ENCODE peak calls at places on chromosomes 4 and X, in nine cellular contexts. One of them, this sample, is unnamed.

GRCh38 chr4:130563185-130563890 is 1467.4 kb downstream of the C4orf33 start:
- DNase-seq in AG04449: no peak
- DNase-seq in GM12865: no peak
- DNase-seq in tibial artery: peak
- DNase-seq in IMR-90: peak
- DNase-seq in sigmoid colon: peak
- DNase-seq in mammary epithelial cell: peak
- DNase-seq in mucosa of descending colon: peak
- DNase-seq in uterus: no peak
- DNase-seq in this sample: no peak

GRCh38 chr4:123055943-123056342 is 133.5 kb upstream of the NUDT6 start:
- DNase-seq in tibial artery: no peak
- DNase-seq in uterus: no peak
- DNase-seq in IMR-90: peak
- DNase-seq in GM12865: no peak
- DNase-seq in AG04449: no peak
- DNase-seq in sigmoid colon: no peak
- DNase-seq in mucosa of descending colon: no peak
- DNase-seq in mammary epithelial cell: peak
- DNase-seq in this sample: no peak

GRCh38 chrX:21943460-21944135 is 3.1 kb downstream of the SMS start:
- DNase-seq in GM12865: no peak
- DNase-seq in IMR-90: peak
- DNase-seq in mammary epithelial cell: peak
- DNase-seq in mucosa of descending colon: no peak
- DNase-seq in sigmoid colon: no peak
- DNase-seq in tibial artery: no peak
- DNase-seq in uterus: no peak
- DNase-seq in AG04449: peak
- DNase-seq in this sample: peak

GRCh38 chrX:119757979-119758681 is at the start of gene SOWAHD:
- DNase-seq in tibial artery: peak
- DNase-seq in mammary epithelial cell: peak
- DNase-seq in uterus: no peak
- DNase-seq in GM12865: peak
- DNase-seq in IMR-90: no peak
- DNase-seq in AG04449: no peak
- DNase-seq in sigmoid colon: peak
- DNase-seq in mucosa of descending colon: peak
- DNase-seq in this sample: no peak

GRCh38 chrX:38859602-38860001 is 58.3 kb downstream of the MID1IP1 start:
- DNase-seq in mucosa of descending colon: no peak
- DNase-seq in uterus: no peak
- DNase-seq in GM12865: no peak
- DNase-seq in sigmoid colon: no peak
- DNase-seq in AG04449: no peak
- DNase-seq in IMR-90: peak
- DNase-seq in mammary epithelial cell: peak
- DNase-seq in tibial artery: no peak
- DNase-seq in this sample: peak

GRCh38 chrX:149962859-149963757 is 24.8 kb upstream of the EOLA2 start:
- DNase-seq in IMR-90: peak
- DNase-seq in GM12865: peak
- DNase-seq in tibial artery: peak
- DNase-seq in AG04449: no peak
- DNase-seq in mucosa of descending colon: peak
- DNase-seq in uterus: peak
- DNase-seq in mammary epithelial cell: peak
- DNase-seq in sigmoid colon: no peak
- DNase-seq in this sample: peak

GRCh38 chr4:41857225-41857624 is 78.0 kb upstream of the TMEM33 start:
- DNase-seq in AG04449: no peak
- DNase-seq in sigmoid colon: no peak
- DNase-seq in tibial artery: no peak
- DNase-seq in GM12865: no peak
- DNase-seq in mammary epithelial cell: no peak
- DNase-seq in IMR-90: no peak
- DNase-seq in mucosa of descending colon: no peak
- DNase-seq in uterus: no peak
- DNase-seq in this sample: no peak

GRCh38 chrX:26442340-26442739 is 226.4 kb downstream of the MAGEB5 start:
- DNase-seq in mucosa of descending colon: no peak
- DNase-seq in GM12865: no peak
- DNase-seq in sigmoid colon: no peak
- DNase-seq in IMR-90: peak
- DNase-seq in tibial artery: no peak
- DNase-seq in uterus: no peak
- DNase-seq in mammary epithelial cell: peak
- DNase-seq in AG04449: peak
- DNase-seq in this sample: no peak

GRCh38 chr4:25860586-25861421 is 2.0 kb downstream of the SEL1L3 start:
- DNase-seq in IMR-90: peak
- DNase-seq in tibial artery: no peak
- DNase-seq in sigmoid colon: no peak
- DNase-seq in GM12865: no peak
- DNase-seq in uterus: no peak
- DNase-seq in mammary epithelial cell: no peak
- DNase-seq in mucosa of descending colon: peak
- DNase-seq in AG04449: no peak
- DNase-seq in this sample: no peak

GRCh38 chr4:129218355-129218754 is 122.4 kb downstream of the C4orf33 start:
- DNase-seq in GM12865: peak
- DNase-seq in mucosa of descending colon: peak
- DNase-seq in uterus: no peak
- DNase-seq in tibial artery: no peak
- DNase-seq in IMR-90: no peak
- DNase-seq in mammary epithelial cell: no peak
- DNase-seq in AG04449: no peak
- DNase-seq in sigmoid colon: no peak
- DNase-seq in this sample: no peak

GRCh38 chrX:19063030-19063429 is 59.2 kb downstream of the ADGRG2 start:
- DNase-seq in tibial artery: no peak
- DNase-seq in mammary epithelial cell: no peak
- DNase-seq in sigmoid colon: no peak
- DNase-seq in IMR-90: peak
- DNase-seq in uterus: no peak
- DNase-seq in GM12865: no peak
- DNase-seq in mucosa of descending colon: no peak
- DNase-seq in AG04449: no peak
- DNase-seq in this sample: no peak

GRCh38 chr4:164943192-164943591 is 34.3 kb downstream of the TRIM61 start:
- DNase-seq in sigmoid colon: no peak
- DNase-seq in AG04449: no peak
- DNase-seq in GM12865: no peak
- DNase-seq in mucosa of descending colon: no peak
- DNase-seq in IMR-90: no peak
- DNase-seq in uterus: no peak
- DNase-seq in tibial artery: no peak
- DNase-seq in mammary epithelial cell: no peak
- DNase-seq in this sample: no peak

GRCh38 chr4:164933244-164933643 is 44.2 kb downstream of the TRIM61 start:
- DNase-seq in AG04449: no peak
- DNase-seq in GM12865: no peak
- DNase-seq in sigmoid colon: no peak
- DNase-seq in mucosa of descending colon: no peak
- DNase-seq in uterus: no peak
- DNase-seq in mammary epithelial cell: no peak
- DNase-seq in IMR-90: no peak
- DNase-seq in tibial artery: no peak
- DNase-seq in this sample: no peak

GRCh38 chr4:164931551-164932324 is 45.7 kb downstream of the TRIM61 start:
- DNase-seq in mammary epithelial cell: peak
- DNase-seq in IMR-90: no peak
- DNase-seq in tibial artery: no peak
- DNase-seq in uterus: no peak
- DNase-seq in mucosa of descending colon: no peak
- DNase-seq in sigmoid colon: no peak
- DNase-seq in AG04449: no peak
- DNase-seq in GM12865: no peak
- DNase-seq in this sample: no peak

GRCh38 chr4:164935363-164935762 is 42.1 kb downstream of the TRIM61 start:
- DNase-seq in IMR-90: no peak
- DNase-seq in mammary epithelial cell: no peak
- DNase-seq in sigmoid colon: no peak
- DNase-seq in AG04449: no peak
- DNase-seq in tibial artery: no peak
- DNase-seq in GM12865: peak
- DNase-seq in uterus: no peak
- DNase-seq in mucosa of descending colon: no peak
- DNase-seq in this sample: no peak

GRCh38 chr4:164937576-164938270 is 39.7 kb downstream of the TRIM61 start:
- DNase-seq in tibial artery: no peak
- DNase-seq in uterus: no peak
- DNase-seq in GM12865: peak
- DNase-seq in IMR-90: peak
- DNase-seq in AG04449: no peak
- DNase-seq in mucosa of descending colon: peak
- DNase-seq in mammary epithelial cell: no peak
- DNase-seq in sigmoid colon: no peak
- DNase-seq in this sample: no peak
- TF ChIP-seq CTCF in tibial artery: no peak
- TF ChIP-seq CTCF in uterus: no peak
- TF ChIP-seq CTCF in GM12865: peak
- TF ChIP-seq CTCF in IMR-90: no peak
- TF ChIP-seq CTCF in AG04449: no peak
- TF ChIP-seq CTCF in mucosa of descending colon: no peak
- TF ChIP-seq CTCF in mammary epithelial cell: peak
- TF ChIP-seq CTCF in sigmoid colon: no peak
- TF ChIP-seq CTCF in this sample: peak

GRCh38 chr4:187811586-187811985 is 184.0 kb upstream of the ZFP42 start:
- DNase-seq in mucosa of descending colon: no peak
- DNase-seq in tibial artery: no peak
- DNase-seq in mammary epithelial cell: no peak
- DNase-seq in IMR-90: no peak
- DNase-seq in uterus: no peak
- DNase-seq in sigmoid colon: no peak
- DNase-seq in AG04449: no peak
- DNase-seq in GM12865: no peak
- DNase-seq in this sample: no peak

DNA sequence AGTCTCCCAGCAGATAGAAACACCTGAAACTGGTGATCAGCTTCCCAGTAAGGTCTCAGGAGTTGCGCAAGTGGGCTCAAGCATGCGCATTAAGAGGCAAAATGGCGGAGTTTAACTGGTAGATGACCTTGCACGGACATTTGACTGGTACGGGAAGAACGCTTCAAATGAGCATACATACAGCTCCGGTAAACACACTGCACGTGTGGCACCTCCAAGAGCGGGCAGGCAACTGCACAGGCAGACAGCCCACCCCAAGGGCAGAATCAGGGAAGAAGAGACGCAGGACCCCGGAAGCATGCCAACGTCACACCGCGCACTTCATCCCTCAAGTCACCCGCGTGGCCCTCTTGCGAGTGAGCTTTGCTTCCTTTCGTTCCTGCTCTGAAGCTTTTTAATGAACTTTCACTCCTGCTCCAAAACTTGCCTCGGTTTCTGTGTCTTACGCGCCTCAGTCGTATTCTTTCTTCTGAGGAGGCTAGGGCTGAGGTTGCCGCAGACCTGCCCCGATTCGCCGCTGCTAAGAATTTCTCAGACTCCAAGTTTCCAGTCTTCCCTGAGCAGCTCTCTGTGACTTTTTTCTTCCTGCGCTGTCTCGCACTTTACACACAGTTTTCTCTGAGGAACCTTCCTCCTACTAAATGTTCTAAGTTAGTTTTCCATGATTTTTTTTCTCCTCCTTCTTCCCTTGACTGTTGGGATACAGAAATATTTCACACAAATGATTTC is 180.7 kb upstream of the ZFP42 start:
- DNase-seq in mammary epithelial cell: no peak
- DNase-seq in IMR-90: peak
- DNase-seq in AG04449: no peak
- DNase-seq in uterus: no peak
- DNase-seq in GM12865: no peak
- DNase-seq in mucosa of descending colon: peak
- DNase-seq in tibial artery: no peak
- DNase-seq in sigmoid colon: no peak
- DNase-seq in this sample: no peak
- H3K4me3 ChIP-seq in mammary epithelial cell: no peak
- H3K4me3 ChIP-seq in IMR-90: peak
- H3K4me3 ChIP-seq in AG04449: peak
- H3K4me3 ChIP-seq in uterus: no peak
- H3K4me3 ChIP-seq in GM12865: no peak
- H3K4me3 ChIP-seq in mucosa of descending colon: no peak
- H3K4me3 ChIP-seq in tibial artery: peak
- H3K4me3 ChIP-seq in sigmoid colon: peak
- H3K4me3 ChIP-seq in this sample: no peak

GRCh38 chrX:74536142-74537010 is 78.0 kb downstream of the RLIM start:
- DNase-seq in tibial artery: peak
- DNase-seq in AG04449: no peak
- DNase-seq in mucosa of descending colon: peak
- DNase-seq in sigmoid colon: peak
- DNase-seq in uterus: peak
- DNase-seq in mammary epithelial cell: peak
- DNase-seq in IMR-90: peak
- DNase-seq in GM12865: peak
- DNase-seq in this sample: no peak
- TF ChIP-seq CTCF in tibial artery: peak
- TF ChIP-seq CTCF in AG04449: peak
- TF ChIP-seq CTCF in mucosa of descending colon: no peak
- TF ChIP-seq CTCF in sigmoid colon: peak
- TF ChIP-seq CTCF in uterus: peak
- TF ChIP-seq CTCF in mammary epithelial cell: peak
- TF ChIP-seq CTCF in IMR-90: peak
- TF ChIP-seq CTCF in GM12865: no peak
- TF ChIP-seq CTCF in this sample: peak

GRCh38 chr4:61202100-61202637 is 2.0 kb downstream of the ADGRL3 start:
- DNase-seq in GM12865: no peak
- DNase-seq in IMR-90: no peak
- DNase-seq in mammary epithelial cell: peak
- DNase-seq in uterus: no peak
- DNase-seq in sigmoid colon: peak
- DNase-seq in AG04449: no peak
- DNase-seq in tibial artery: peak
- DNase-seq in mucosa of descending colon: peak
- DNase-seq in this sample: no peak

GRCh38 chr4:61200991-61201526 is 933 bp downstream of the ADGRL3 start:
- DNase-seq in GM12865: no peak
- DNase-seq in AG04449: no peak
- DNase-seq in sigmoid colon: no peak
- DNase-seq in uterus: no peak
- DNase-seq in mucosa of descending colon: peak
- DNase-seq in tibial artery: no peak
- DNase-seq in IMR-90: no peak
- DNase-seq in mammary epithelial cell: peak
- DNase-seq in this sample: no peak

GRCh38 chr4:61202638-61203495 is 2.7 kb downstream of the ADGRL3 start:
- DNase-seq in uterus: no peak
- DNase-seq in tibial artery: no peak
- DNase-seq in sigmoid colon: no peak
- DNase-seq in GM12865: no peak
- DNase-seq in mammary epithelial cell: peak
- DNase-seq in mucosa of descending colon: peak
- DNase-seq in IMR-90: no peak
- DNase-seq in AG04449: no peak
- DNase-seq in this sample: no peak

GRCh38 chr4:61200195-61200990 is at the start of gene ADGRL3:
- DNase-seq in IMR-90: peak
- DNase-seq in sigmoid colon: peak
- DNase-seq in AG04449: no peak
- DNase-seq in tibial artery: peak
- DNase-seq in mammary epithelial cell: peak
- DNase-seq in uterus: no peak
- DNase-seq in mucosa of descending colon: peak
- DNase-seq in GM12865: no peak
- DNase-seq in this sample: no peak

GRCh38 chr4:61201562-61202099 is 1.5 kb downstream of the ADGRL3 start:
- DNase-seq in mucosa of descending colon: no peak
- DNase-seq in AG04449: no peak
- DNase-seq in mammary epithelial cell: peak
- DNase-seq in GM12865: no peak
- DNase-seq in sigmoid colon: peak
- DNase-seq in uterus: no peak
- DNase-seq in tibial artery: no peak
- DNase-seq in IMR-90: no peak
- DNase-seq in this sample: no peak
- H3K4me3 ChIP-seq in mucosa of descending colon: no peak
- H3K4me3 ChIP-seq in AG04449: peak
- H3K4me3 ChIP-seq in mammary epithelial cell: peak
- H3K4me3 ChIP-seq in GM12865: no peak
- H3K4me3 ChIP-seq in sigmoid colon: peak
- H3K4me3 ChIP-seq in uterus: peak
- H3K4me3 ChIP-seq in tibial artery: peak
- H3K4me3 ChIP-seq in IMR-90: peak
- H3K4me3 ChIP-seq in this sample: peak